ENCODE peak calls at places on chromosome 17, in six cellular contexts. One of them, this sample, is unnamed.

GRCh38 chr17:40960144-40960543 is 6.6 kb downstream of the KRT39 start:
- DNase-seq in tibial artery: no peak
- DNase-seq in RWPE1: no peak
- DNase-seq in CD8-positive, alpha-beta T cell: no peak
- DNase-seq in lower leg skin: no peak
- DNase-seq in K562: no peak
- DNase-seq in this sample: no peak

GRCh38 chr17:13490906-13491502 is 110.7 kb downstream of the HS3ST3A1 start:
- DNase-seq in lower leg skin: no peak
- DNase-seq in K562: no peak
- DNase-seq in CD8-positive, alpha-beta T cell: no peak
- DNase-seq in RWPE1: no peak
- DNase-seq in tibial artery: no peak
- DNase-seq in this sample: no peak

GRCh38 chr17:17713839-17714238 is 32.6 kb downstream of the RAI1 start:
- DNase-seq in CD8-positive, alpha-beta T cell: no peak
- DNase-seq in RWPE1: no peak
- DNase-seq in tibial artery: no peak
- DNase-seq in K562: no peak
- DNase-seq in lower leg skin: no peak
- DNase-seq in this sample: no peak

GRCh38 chr17:79646721-79647455 is 36.0 kb upstream of the RBFOX3 start:
- DNase-seq in lower leg skin: peak; percentile 3
- DNase-seq in tibial artery: no peak
- DNase-seq in RWPE1: no peak
- DNase-seq in CD8-positive, alpha-beta T cell: no peak
- DNase-seq in K562: no peak
- DNase-seq in this sample: no peak

GRCh38 chr17:40351185-40352043 is 13.1 kb downstream of the GJD3 start:
- DNase-seq in CD8-positive, alpha-beta T cell: no peak
- DNase-seq in RWPE1: no peak
- DNase-seq in lower leg skin: no peak
- DNase-seq in tibial artery: no peak
- DNase-seq in K562: no peak
- DNase-seq in this sample: no peak

GRCh38 chr17:49480833-49481615 is 14.1 kb upstream of the NGFR start:
- DNase-seq in lower leg skin: no peak
- DNase-seq in tibial artery: no peak
- DNase-seq in RWPE1: no peak
- DNase-seq in CD8-positive, alpha-beta T cell: no peak
- DNase-seq in K562: no peak
- DNase-seq in this sample: no peak

GRCh38 chr17:58630883-58631522 is 60.8 kb downstream of the TEX14 start:
- DNase-seq in CD8-positive, alpha-beta T cell: no peak
- DNase-seq in RWPE1: no peak
- DNase-seq in lower leg skin: no peak
- DNase-seq in tibial artery: peak; percentile 28
- DNase-seq in K562: peak; percentile 88
- DNase-seq in this sample: peak; percentile 26

GRCh38 chr17:66673668-66674276 is 161.1 kb upstream of the CACNG5 start:
- DNase-seq in tibial artery: no peak
- DNase-seq in RWPE1: peak; percentile 54
- DNase-seq in CD8-positive, alpha-beta T cell: peak; percentile 6
- DNase-seq in lower leg skin: peak; percentile 46
- DNase-seq in K562: peak; percentile 23
- DNase-seq in this sample: no peak

GRCh38 chr17:5033352-5034015 is 1.7 kb downstream of the SLC52A1 start:
- DNase-seq in RWPE1: no peak
- DNase-seq in tibial artery: no peak
- DNase-seq in lower leg skin: no peak
- DNase-seq in CD8-positive, alpha-beta T cell: no peak
- DNase-seq in K562: no peak
- DNase-seq in this sample: no peak

GRCh38 chr17:49402706-49403105 is 12.0 kb downstream of the PHB1 start:
- DNase-seq in CD8-positive, alpha-beta T cell: no peak
- DNase-seq in RWPE1: no peak
- DNase-seq in lower leg skin: no peak
- DNase-seq in K562: no peak
- DNase-seq in tibial artery: no peak
- DNase-seq in this sample: no peak

GRCh38 chr17:64039106-64039400 is 18.6 kb upstream of the ICAM2 start:
- DNase-seq in CD8-positive, alpha-beta T cell: no peak
- DNase-seq in tibial artery: no peak
- DNase-seq in RWPE1: no peak
- DNase-seq in lower leg skin: no peak
- DNase-seq in K562: no peak
- DNase-seq in this sample: no peak

GRCh38 chr17:47946929-47947397 is 5.6 kb downstream of the PNPO start:
- DNase-seq in CD8-positive, alpha-beta T cell: peak; percentile 46
- DNase-seq in lower leg skin: peak; percentile 66
- DNase-seq in tibial artery: peak; percentile 77
- DNase-seq in RWPE1: peak; percentile 99
- DNase-seq in K562: peak; percentile 88
- DNase-seq in this sample: peak; percentile 61

GRCh38 chr17:67528751-67529436 is 151.8 kb downstream of the PITPNC1 start:
- DNase-seq in K562: no peak
- DNase-seq in lower leg skin: peak; percentile 27
- DNase-seq in tibial artery: peak; percentile 71
- DNase-seq in RWPE1: peak; percentile 84
- DNase-seq in CD8-positive, alpha-beta T cell: no peak
- DNase-seq in this sample: no peak

GRCh38 chr17:1039511-1040215 is 42.7 kb downstream of the TIMM22 start:
- DNase-seq in lower leg skin: peak; percentile 75
- DNase-seq in K562: no peak
- DNase-seq in tibial artery: peak; percentile 85
- DNase-seq in RWPE1: no peak
- DNase-seq in CD8-positive, alpha-beta T cell: no peak
- DNase-seq in this sample: no peak

GRCh38 chr17:63611354-63611753 is 10.7 kb downstream of the TACO1 start:
- DNase-seq in lower leg skin: no peak
- DNase-seq in K562: no peak
- DNase-seq in tibial artery: no peak
- DNase-seq in RWPE1: no peak
- DNase-seq in CD8-positive, alpha-beta T cell: no peak
- DNase-seq in this sample: no peak

DNA sequence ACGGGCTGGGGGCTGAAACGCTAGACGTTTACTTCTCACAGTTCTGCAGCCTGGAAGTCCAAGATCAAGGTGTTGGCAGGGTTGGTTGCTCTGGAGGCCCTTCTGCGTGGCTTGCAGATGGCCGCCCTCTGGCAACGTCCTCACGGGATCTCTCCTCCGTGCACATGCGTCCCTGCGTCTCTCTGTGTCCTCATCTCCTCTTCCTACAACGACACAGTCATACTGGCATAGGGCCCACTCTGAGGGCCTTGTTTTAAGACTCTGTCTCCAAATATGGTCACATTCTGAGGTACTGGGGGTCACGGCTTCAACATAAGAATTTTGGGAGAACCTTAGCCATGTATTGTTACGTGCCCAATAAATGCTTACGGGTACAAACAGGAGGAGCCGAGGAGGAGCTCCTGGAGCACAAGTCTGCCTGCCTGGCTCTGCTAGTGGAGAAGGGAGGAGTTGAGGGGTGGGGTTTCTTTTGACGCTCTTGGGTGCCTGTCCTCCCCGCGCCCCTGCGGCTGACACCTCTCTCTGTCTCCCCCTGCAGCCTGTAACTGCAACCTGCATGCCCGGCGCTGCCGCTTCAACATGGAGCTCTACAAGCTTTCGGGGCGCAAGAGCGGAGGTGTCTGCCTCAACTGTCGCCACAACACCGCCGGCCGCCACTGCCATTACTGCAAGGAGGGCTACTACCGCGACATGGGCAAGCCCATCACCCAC is 141.1 kb downstream of the NTN1 start:
- DNase-seq in tibial artery: peak; percentile 84
- DNase-seq in CD8-positive, alpha-beta T cell: no peak
- DNase-seq in lower leg skin: no peak
- DNase-seq in K562: peak; percentile 50
- DNase-seq in RWPE1: peak; percentile 62
- DNase-seq in this sample: no peak
- TF ChIP-seq CTCF in tibial artery: peak; percentile 68
- TF ChIP-seq CTCF in CD8-positive, alpha-beta T cell: no peak
- TF ChIP-seq CTCF in lower leg skin: no peak
- TF ChIP-seq CTCF in K562: peak; percentile 45
- TF ChIP-seq CTCF in RWPE1: peak; percentile 55
- TF ChIP-seq CTCF in this sample: no peak

DNA sequence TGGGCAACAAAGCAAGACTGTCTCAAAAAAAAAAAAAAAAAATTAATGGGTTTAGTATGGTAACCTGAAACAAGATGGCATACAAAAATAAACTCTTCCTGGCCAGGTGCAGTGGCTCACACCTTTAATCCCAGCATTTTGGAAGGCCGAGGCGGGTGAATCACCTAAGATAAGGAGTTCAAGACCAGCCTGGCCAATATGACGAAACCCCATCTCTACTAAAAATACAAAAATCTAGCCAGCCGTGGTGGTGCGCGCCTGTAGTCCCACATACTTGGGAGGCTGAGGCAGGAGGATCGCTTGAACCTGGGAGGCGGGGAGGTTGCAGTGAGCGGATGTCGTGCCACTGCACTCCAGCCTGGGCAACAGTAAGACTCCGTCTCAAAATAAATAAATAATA is 55.7 kb downstream of the PAFAH1B1 start:
- DNase-seq in tibial artery: no peak
- DNase-seq in CD8-positive, alpha-beta T cell: no peak
- DNase-seq in RWPE1: no peak
- DNase-seq in lower leg skin: no peak
- DNase-seq in K562: no peak
- DNase-seq in this sample: no peak
- TF ChIP-seq CTCF in tibial artery: no peak
- TF ChIP-seq CTCF in CD8-positive, alpha-beta T cell: no peak
- TF ChIP-seq CTCF in RWPE1: no peak
- TF ChIP-seq CTCF in lower leg skin: no peak
- TF ChIP-seq CTCF in K562: no peak
- TF ChIP-seq CTCF in this sample: no peak

GRCh38 chr17:76670708-76671122 is 27.2 kb upstream of the ST6GALNAC1 start:
- DNase-seq in CD8-positive, alpha-beta T cell: no peak
- DNase-seq in tibial artery: no peak
- DNase-seq in K562: no peak
- DNase-seq in RWPE1: no peak
- DNase-seq in lower leg skin: no peak
- DNase-seq in this sample: no peak

GRCh38 chr17:76672270-76672851 is 28.8 kb upstream of the ST6GALNAC1 start:
- DNase-seq in K562: no peak
- DNase-seq in tibial artery: no peak
- DNase-seq in CD8-positive, alpha-beta T cell: no peak
- DNase-seq in lower leg skin: no peak
- DNase-seq in RWPE1: peak; percentile 20
- DNase-seq in this sample: no peak

GRCh38 chr17:76672892-76673291 is 29.3 kb upstream of the ST6GALNAC1 start:
- DNase-seq in CD8-positive, alpha-beta T cell: no peak
- DNase-seq in K562: no peak
- DNase-seq in RWPE1: no peak
- DNase-seq in tibial artery: no peak
- DNase-seq in lower leg skin: no peak
- DNase-seq in this sample: no peak

GRCh38 chr17:76671123-76671911 is 27.8 kb upstream of the ST6GALNAC1 start:
- DNase-seq in K562: peak; percentile 99
- DNase-seq in tibial artery: peak; percentile 100
- DNase-seq in CD8-positive, alpha-beta T cell: peak; percentile 96
- DNase-seq in lower leg skin: peak; percentile 100
- DNase-seq in RWPE1: peak; percentile 100
- DNase-seq in this sample: peak; percentile 97

GRCh38 chr17:76671912-76672262 is 28.3 kb upstream of the ST6GALNAC1 start:
- DNase-seq in lower leg skin: no peak
- DNase-seq in CD8-positive, alpha-beta T cell: no peak
- DNase-seq in RWPE1: no peak
- DNase-seq in K562: no peak
- DNase-seq in tibial artery: no peak
- DNase-seq in this sample: no peak
- TF ChIP-seq CTCF in lower leg skin: no peak
- TF ChIP-seq CTCF in CD8-positive, alpha-beta T cell: no peak
- TF ChIP-seq CTCF in RWPE1: no peak
- TF ChIP-seq CTCF in K562: no peak
- TF ChIP-seq CTCF in tibial artery: peak; percentile 47
- TF ChIP-seq CTCF in this sample: no peak

DNA sequence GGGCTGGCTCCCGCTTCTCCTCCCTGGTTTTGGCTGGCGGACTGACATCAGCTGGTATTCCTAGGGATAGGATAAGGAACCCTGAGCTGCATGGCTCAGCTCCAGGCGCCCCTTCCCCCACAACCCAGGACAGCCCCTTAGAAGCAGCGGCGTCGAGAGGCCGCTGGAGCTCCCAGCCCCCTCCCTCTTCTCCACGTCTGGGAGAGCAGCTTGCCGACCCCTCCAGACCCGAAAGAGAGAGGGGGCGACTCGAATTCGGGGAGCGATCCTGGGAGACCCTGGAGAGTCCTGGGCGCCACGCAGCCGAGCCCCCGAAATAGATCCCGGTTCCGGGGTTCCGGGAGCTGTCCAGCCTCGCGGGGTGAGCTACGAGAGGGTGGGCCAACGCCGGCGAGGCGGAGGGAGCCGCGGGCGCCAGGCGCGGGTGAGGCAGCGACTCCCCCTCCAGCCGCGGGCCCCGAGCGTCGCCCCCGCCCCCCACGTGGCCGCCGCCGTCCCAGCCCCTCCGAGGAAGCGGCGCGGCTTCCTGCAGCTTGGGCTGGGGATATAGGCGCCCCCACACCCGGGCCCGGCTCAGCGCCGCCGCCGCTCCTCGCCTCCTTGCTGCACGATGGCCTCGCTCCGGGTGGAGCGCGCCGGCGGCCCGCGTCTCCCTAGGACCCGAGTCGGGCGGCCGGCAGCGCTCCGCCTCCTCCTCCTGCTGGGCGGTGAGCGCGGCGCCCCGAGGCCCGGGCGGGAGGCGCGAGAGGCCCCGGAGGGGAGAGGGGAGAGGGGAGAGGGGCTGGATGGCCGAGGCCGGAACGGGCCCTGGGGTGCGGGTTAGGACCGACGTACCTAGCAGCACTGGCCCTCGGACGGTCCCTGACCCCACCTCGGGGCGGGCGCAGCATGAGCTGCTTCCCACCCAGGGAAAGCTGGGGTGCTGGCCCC is at the start of gene RAMP2:
- DNase-seq in tibial artery: no peak
- DNase-seq in lower leg skin: no peak
- DNase-seq in K562: no peak
- DNase-seq in CD8-positive, alpha-beta T cell: no peak
- DNase-seq in RWPE1: no peak
- DNase-seq in this sample: no peak
- TF ChIP-seq CTCF in tibial artery: no peak
- TF ChIP-seq CTCF in lower leg skin: no peak
- TF ChIP-seq CTCF in K562: no peak
- TF ChIP-seq CTCF in CD8-positive, alpha-beta T cell: no peak
- TF ChIP-seq CTCF in RWPE1: no peak
- TF ChIP-seq CTCF in this sample: no peak

GRCh38 chr17:81091774-81092517 is 57.0 kb downstream of the BAIAP2 start:
- DNase-seq in K562: no peak
- DNase-seq in CD8-positive, alpha-beta T cell: no peak
- DNase-seq in lower leg skin: no peak
- DNase-seq in tibial artery: no peak
- DNase-seq in RWPE1: no peak
- DNase-seq in this sample: no peak
- TF ChIP-seq CTCF in K562: no peak
- TF ChIP-seq CTCF in CD8-positive, alpha-beta T cell: no peak
- TF ChIP-seq CTCF in lower leg skin: no peak
- TF ChIP-seq CTCF in tibial artery: no peak
- TF ChIP-seq CTCF in RWPE1: no peak
- TF ChIP-seq CTCF in this sample: no peak

DNA sequence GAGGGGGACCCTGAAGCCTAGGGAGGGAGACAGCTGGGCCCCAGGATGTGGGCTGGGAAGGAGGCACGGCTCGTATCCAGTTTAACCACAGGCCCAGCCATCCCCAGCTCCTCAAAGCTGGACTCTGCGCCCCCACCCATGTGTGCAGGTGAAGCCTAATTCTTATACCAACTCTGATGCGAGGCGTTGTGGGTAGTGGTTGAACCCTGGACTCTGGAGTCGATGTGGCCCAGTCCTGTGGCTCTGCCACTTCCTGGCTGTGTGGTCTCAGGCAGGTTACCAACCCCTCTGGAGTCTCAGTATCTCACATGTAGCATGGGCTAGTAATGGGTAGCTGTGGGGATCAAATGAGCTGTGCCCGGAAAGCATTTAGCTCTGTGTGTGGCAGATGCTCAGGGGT is 60.4 kb upstream of the TOB1 start:
- DNase-seq in K562: no peak
- DNase-seq in RWPE1: no peak
- DNase-seq in CD8-positive, alpha-beta T cell: no peak
- DNase-seq in lower leg skin: no peak
- DNase-seq in tibial artery: no peak
- DNase-seq in this sample: no peak
- TF ChIP-seq CTCF in K562: no peak
- TF ChIP-seq CTCF in RWPE1: no peak
- TF ChIP-seq CTCF in CD8-positive, alpha-beta T cell: no peak
- TF ChIP-seq CTCF in lower leg skin: no peak
- TF ChIP-seq CTCF in tibial artery: no peak
- TF ChIP-seq CTCF in this sample: no peak

This sample was measured in natural killer cell.